ENCODE peak calls at places on chromosome 17, in four cellular contexts. K, T, E and H are unnamed samples.
A peak's percentile ranks its signal among the peaks of the same experiment; 100 is the strongest.

GRCh38 chr17:75875940-75876189 is 2.5 kb downstream of the TRIM47 start:
- DNase-seq in K (no peak), E (peak; percentile 84), T (no peak), H (no peak)

GRCh38 chr17:60390223-60390622 is 1.7 kb downstream of the USP32 start:
- DNase-seq in T (peak; percentile 85), K (peak; percentile 60), E (peak; percentile 68), H (no peak)

GRCh38 chr17:78991906-78992532 is 12.3 kb upstream of the LGALS3BP start:
- DNase-seq in T (no peak), E (no peak), K (no peak), H (no peak)

GRCh38 chr17:34133350-34133749 is 121.7 kb upstream of the CCL2 start:
- DNase-seq in E (no peak), K (no peak), T (no peak), H (no peak)

GRCh38 chr17:1787301-1787902 is 25.5 kb downstream of the SERPINF1 start:
- DNase-seq in K (peak; percentile 85), T (peak; percentile 93), E (peak; percentile 94), H (peak; percentile 50)

GRCh38 chr17:64531955-64532371 is 25.2 kb downstream of the CEP95 start:
- DNase-seq in T (peak; percentile 86), K (peak; percentile 56), E (no peak), H (no peak)

GRCh38 chr17:78360371-78361226 is 722 bp upstream of the SOCS3 start:
- DNase-seq in T (peak; percentile 82), E (peak; percentile 91), K (no peak), H (peak; percentile 98)

GRCh38 chr17:63477471-63478440 is 895 bp downstream of the ACE start:
- DNase-seq in K (no peak), T (no peak), E (no peak), H (peak; percentile 11)

GRCh38 chr17:82520041-82520910 is 744 bp downstream of the FOXK2 start:
- DNase-seq in K (no peak), E (no peak), T (peak; percentile 38), H (no peak)

GRCh38 chr17:75514299-75515228 is 773 bp downstream of the CASKIN2 start:
- DNase-seq in K (no peak), E (peak; percentile 85), T (peak; percentile 18), H (peak; percentile 52)

GRCh38 chr17:78884876-78885667 is 17.9 kb downstream of the CEP295NL start:
- DNase-seq in T (no peak), E (no peak), K (no peak), H (no peak)

GRCh38 chr17:19753049-19753444 is 4.9 kb upstream of the ALDH3A1 start:
- DNase-seq in E (peak; percentile 95), T (peak; percentile 69), K (peak; percentile 67), H (peak; percentile 79)

GRCh38 chr17:79035686-79036085 is 11.7 kb downstream of the C1QTNF1 start:
- DNase-seq in E (no peak), K (no peak), T (no peak), H (no peak)

GRCh38 chr17:80023261-80024205 is 12.1 kb downstream of the TBC1D16 start:
- DNase-seq in K (no peak), E (no peak), T (no peak), H (no peak)

DNA sequence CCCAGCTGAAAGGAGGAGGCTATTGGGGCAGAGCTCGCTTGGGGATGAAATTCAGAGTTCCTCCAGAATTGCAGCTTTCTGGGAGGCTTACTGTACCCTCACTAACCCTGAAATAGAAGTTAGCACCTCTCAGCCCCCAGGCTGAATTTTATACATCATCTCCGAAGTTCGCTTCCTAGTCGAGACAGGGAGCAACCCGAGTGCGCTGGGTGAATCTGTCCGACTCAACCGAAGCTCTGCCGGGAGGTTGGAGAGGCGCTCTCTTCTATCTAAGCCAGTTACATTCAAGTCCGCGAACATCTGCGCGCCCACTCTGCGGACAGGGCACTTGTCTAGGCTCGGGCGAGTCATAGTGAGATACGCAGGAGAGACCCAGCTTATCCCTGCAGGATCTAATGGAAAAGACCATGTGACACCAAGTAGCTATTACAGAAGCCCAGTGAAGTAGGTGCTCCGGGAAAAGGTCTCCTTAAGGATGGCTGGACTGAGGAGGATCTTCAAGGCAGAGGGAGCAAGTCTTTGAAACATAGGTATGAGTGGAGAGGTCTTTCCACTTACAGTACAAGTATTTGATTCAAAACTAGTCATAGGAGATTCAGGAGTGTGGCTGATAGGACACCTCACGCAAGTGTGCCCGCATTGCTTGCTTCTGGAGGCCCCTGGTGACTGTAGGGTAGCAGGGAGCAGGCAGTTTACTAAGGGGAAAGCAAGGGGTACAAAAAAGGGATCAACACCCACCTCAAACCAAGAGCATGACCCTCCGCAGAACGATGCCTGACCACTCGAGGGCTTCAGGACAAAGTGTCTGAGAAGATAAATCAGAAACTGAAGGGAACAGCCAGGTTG is 667 bp upstream of the HES7 start:
- DNase-seq in T (peak; percentile 33), E (no peak), K (no peak), H (no peak)
- TF ChIP-seq CTCF in T (no peak), E (no peak), K (no peak), H (no peak)

DNA sequence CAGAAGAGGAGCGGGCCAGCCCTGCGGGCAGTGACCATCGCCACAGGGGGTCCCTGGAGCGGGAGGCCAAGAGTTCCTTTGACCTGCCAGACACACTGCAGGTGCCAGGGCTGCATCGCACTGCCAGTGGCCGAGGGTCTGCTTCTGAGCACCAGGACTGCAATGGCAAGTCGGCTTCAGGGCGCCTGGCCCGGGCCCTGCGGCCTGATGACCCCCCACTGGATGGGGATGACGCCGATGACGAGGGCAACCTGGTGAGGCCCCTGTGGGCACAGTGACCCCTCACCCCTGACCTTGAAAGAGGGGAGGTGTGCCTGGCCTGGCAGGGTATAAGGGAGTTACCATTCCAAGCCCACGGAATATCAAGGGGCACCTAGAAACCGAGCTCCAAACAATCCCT is 35.1 kb upstream of the ABCC3 start:
- DNase-seq in K (no peak), T (no peak), E (no peak), H (no peak)
- TF ChIP-seq CTCF in K (no peak), T (no peak), E (no peak), H (no peak)

DNA sequence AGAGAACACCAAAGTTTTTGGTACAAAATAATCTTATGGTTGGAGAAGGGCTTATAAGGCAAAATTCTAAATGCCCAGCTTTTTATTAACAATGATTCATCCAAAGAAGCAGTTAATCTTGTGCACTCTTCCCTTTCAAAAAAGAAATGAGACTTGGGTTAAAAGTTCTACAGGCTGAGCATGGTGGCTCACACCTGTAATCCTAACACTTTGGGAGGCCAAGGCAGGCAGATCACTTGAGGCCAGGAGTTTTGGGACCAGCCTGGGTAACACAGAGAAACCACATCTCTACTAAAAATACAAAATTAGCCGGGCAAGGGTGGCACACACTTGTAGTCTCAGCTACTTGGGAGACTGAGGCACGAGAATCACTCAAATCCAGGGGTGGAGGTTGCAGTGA is 4.5 kb downstream of the SRSF1 start:
- DNase-seq in K (no peak), T (no peak), E (no peak), H (no peak)
- TF ChIP-seq CTCF in K (no peak), T (no peak), E (no peak), H (no peak)

DNA sequence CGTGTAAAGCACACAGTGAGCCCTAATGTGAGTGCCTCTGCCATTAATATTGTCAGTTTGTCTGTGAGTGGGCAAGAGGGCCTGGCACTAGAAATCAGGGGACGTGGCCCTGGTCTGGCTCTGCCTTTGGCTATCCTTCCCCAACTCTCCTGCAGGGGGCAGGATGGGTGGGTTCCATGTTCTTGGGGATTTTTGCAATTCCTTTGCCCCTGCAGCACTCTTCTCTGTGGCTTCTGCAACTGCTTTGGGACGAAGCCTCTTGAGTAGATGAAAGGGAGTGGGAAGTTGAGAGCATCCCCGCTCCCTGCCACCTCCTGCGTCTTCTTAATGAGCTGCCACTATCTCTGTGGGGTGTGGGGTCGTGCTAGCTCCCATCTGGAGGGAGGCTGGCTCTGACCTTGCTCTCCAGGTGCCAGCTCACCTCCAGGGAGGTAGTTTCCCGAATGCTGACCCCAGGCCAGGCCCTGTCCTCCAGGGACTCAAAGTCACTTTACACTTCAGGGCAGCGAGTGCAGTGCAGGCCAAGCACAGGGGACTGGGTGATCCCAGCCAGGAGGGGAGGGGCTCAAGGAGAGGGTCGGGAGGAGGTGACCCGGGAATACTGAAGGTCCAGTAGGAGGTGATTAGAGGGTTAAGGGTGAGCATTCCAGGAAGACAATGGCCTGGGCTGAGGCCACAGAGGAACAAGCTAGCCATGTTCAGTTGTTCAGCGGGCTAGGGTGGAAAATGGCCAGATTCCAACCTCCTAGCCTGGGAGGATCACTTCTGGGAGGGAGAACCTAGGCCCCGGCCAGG is 121.0 kb upstream of the NLRP1 start:
- DNase-seq in E (no peak), T (peak; percentile 8), K (no peak), H (peak; percentile 9)
- TF ChIP-seq CTCF in E (no peak), T (peak; percentile 39), K (peak; percentile 37), H (no peak)

GRCh38 chr17:7857724-7858486 is at the start of gene CYB5D1:
- DNase-seq in K (peak; percentile 68), E (no peak), T (peak; percentile 96), H (peak; percentile 78)

GRCh38 chr17:7855643-7856080 is 796 bp downstream of the TMEM88 start:
- DNase-seq in K (no peak), E (no peak), T (no peak), H (no peak)

GRCh38 chr17:7856081-7856791 is 1.1 kb downstream of the NAA38 start:
- DNase-seq in E (no peak), T (peak; percentile 46), K (no peak), H (no peak)

GRCh38 chr17:7858487-7858832 is 657 bp downstream of the CYB5D1 start:
- DNase-seq in K (no peak), E (no peak), T (peak; percentile 48), H (peak; percentile 57)

GRCh38 chr17:7856840-7857723 is at the start of gene NAA38:
- DNase-seq in T (peak; percentile 100), K (peak; percentile 99), E (peak; percentile 94), H (peak; percentile 91)
- TF ChIP-seq CTCF in T (peak; percentile 62), K (peak; percentile 46), E (peak; percentile 48), H (no peak)

GRCh38 chr17:16919663-16920627 is 52.0 kb downstream of the TNFRSF13B start:
- DNase-seq in K (no peak), E (no peak), T (no peak), H (no peak)
- TF ChIP-seq CTCF in K (no peak), E (no peak), T (no peak), H (no peak)

GRCh38 chr17:74454197-74455024 is 12.0 kb upstream of the CD300A start:
- DNase-seq in T (peak; percentile 50), K (no peak), E (no peak), H (peak; percentile 89)
- TF ChIP-seq CTCF in T (peak; percentile 11), K (no peak), E (no peak), H (no peak)

GRCh38 chr17:5605452-5605851 is 21.1 kb upstream of the NLRP1 start:
- DNase-seq in K (no peak), T (no peak), E (no peak), H (no peak)

GRCh38 chr17:5610956-5611355 is 26.6 kb upstream of the NLRP1 start:
- DNase-seq in K (no peak), E (no peak), T (no peak), H (no peak)

GRCh38 chr17:5607946-5608345 is 23.6 kb upstream of the NLRP1 start:
- DNase-seq in K (no peak), T (no peak), E (no peak), H (no peak)

GRCh38 chr17:5608696-5609095 is 24.4 kb upstream of the NLRP1 start:
- DNase-seq in T (peak; percentile 11), E (no peak), K (no peak), H (no peak)
- TF ChIP-seq CTCF in T (no peak), E (no peak), K (no peak), H (no peak)